ENCODE peak calls at places on chromosomes 6 and 20, in seven cellular contexts. L is astrocyte of the spinal cord, N is anterior cingulate cortex, R is stromal cell of bone marrow, U is SK-N-DZ, T is kidney tubule cell, E is epithelial cell of prostate. O is an unnamed sample.

GRCh38 chr20:51752343-51752951 is 15.7 kb downstream of the ATP9A start:
- DNase-seq in U (no peak), E (peak), L (peak), T (peak), R (peak), N (no peak), O (peak)

GRCh38 chr6:159969204-159969912 is 476 bp downstream of the IGF2R start:
- DNase-seq in R (no peak), T (no peak), L (peak), N (no peak), E (no peak), U (peak), O (no peak)

GRCh38 chr20:41213150-41213820 is 75.9 kb downstream of the PLCG1 start:
- DNase-seq in U (no peak), L (peak), T (peak), N (peak), E (no peak), R (no peak), O (no peak)

GRCh38 chr6:34381086-34381485 is 11.4 kb downstream of the NUDT3 start:
- DNase-seq in R (no peak), T (no peak), N (peak), E (no peak), U (no peak), L (no peak), O (no peak)

GRCh38 chr6:131733376-131734016 is 22.7 kb upstream of the CTAGE9 start:
- DNase-seq in L (peak), U (no peak), E (no peak), N (peak), R (peak), T (no peak), O (peak)

GRCh38 chr6:116561377-116562018 is 7.9 kb downstream of the CALHM4 start:
- DNase-seq in T (peak), N (peak), E (peak), R (peak), L (peak), U (peak), O (no peak)

GRCh38 chr20:62624719-62625455 is 17.4 kb upstream of the SLCO4A1 start:
- DNase-seq in T (no peak), E (no peak), L (no peak), N (no peak), U (no peak), R (no peak), O (no peak)

GRCh38 chr20:37714973-37715657 is 21.3 kb downstream of the CTNNBL1 start:
- DNase-seq in R (no peak), E (no peak), L (peak), N (no peak), U (no peak), T (no peak), O (no peak)

GRCh38 chr20:61296629-61297019 is 44.6 kb downstream of the CDH4 start:
- DNase-seq in U (no peak), E (no peak), N (no peak), T (no peak), L (no peak), R (no peak), O (no peak)

GRCh38 chr20:30816182-30816645 is 441.2 kb upstream of the DEFB115 start:
- DNase-seq in T (no peak), N (no peak), U (peak), R (no peak), L (no peak), E (no peak), O (no peak)

GRCh38 chr6:169723991-169724553 is at the start of gene PHF10:
- DNase-seq in N (peak), T (peak), R (no peak), E (no peak), L (no peak), U (no peak), O (no peak)

GRCh38 chr6:147156218-147156617 is 48.0 kb upstream of the STXBP5 start:
- DNase-seq in T (no peak), L (no peak), E (no peak), U (peak), R (no peak), N (no peak), O (no peak)

GRCh38 chr20:46117704-46118467 is at the start of gene CD40:
- DNase-seq in U (peak), T (peak), R (peak), E (no peak), N (peak), L (peak), O (peak)

GRCh38 chr6:31826793-31827285 is 699 bp upstream of the HSPA1B start:
- DNase-seq in T (peak), R (peak), N (peak), L (no peak), E (no peak), U (no peak), O (no peak)

GRCh38 chr20:25281541-25281991 is 33.7 kb downstream of the PYGB start:
- DNase-seq in R (no peak), U (no peak), E (no peak), N (no peak), T (no peak), L (no peak), O (no peak)